ENCODE peak calls at places on chromosomes 11 and 22, in nine cellular contexts. One of them, this sample, is unnamed.

GRCh38 chr22:49206281-49206680 is 621.4 kb downstream of the BRD1 start:
- DNase-seq in AG04450: no peak
- DNase-seq in GM23248: no peak
- DNase-seq in memory B cell: no peak
- DNase-seq in HL-60: no peak
- DNase-seq in occipital lobe: no peak
- DNase-seq in Peyer's patch: no peak
- DNase-seq in stimulated activated CD4-positive, alpha-beta T cell treated with anti-CD3 and anti-CD28 coated beads, Interleukin-1b, Interleukin-23, amount 100 ng/mL, for 4 hours: no peak
- DNase-seq in C1 segment of cervical spinal cord: no peak
- DNase-seq in this sample: no peak

GRCh38 chr11:130389315-130389935 is 39.0 kb downstream of the ADAMTS8 start:
- DNase-seq in AG04450: no peak
- DNase-seq in GM23248: no peak
- DNase-seq in memory B cell: no peak
- DNase-seq in HL-60: no peak
- DNase-seq in occipital lobe: no peak
- DNase-seq in Peyer's patch: no peak
- DNase-seq in stimulated activated CD4-positive, alpha-beta T cell treated with anti-CD3 and anti-CD28 coated beads, Interleukin-1b, Interleukin-23, amount 100 ng/mL, for 4 hours: no peak
- DNase-seq in C1 segment of cervical spinal cord: no peak
- DNase-seq in this sample: no peak

GRCh38 chr11:86644291-86644690 is 28.1 kb downstream of the ME3 start:
- DNase-seq in AG04450: no peak
- DNase-seq in GM23248: peak
- DNase-seq in memory B cell: no peak
- DNase-seq in HL-60: no peak
- DNase-seq in occipital lobe: no peak
- DNase-seq in Peyer's patch: no peak
- DNase-seq in stimulated activated CD4-positive, alpha-beta T cell treated with anti-CD3 and anti-CD28 coated beads, Interleukin-1b, Interleukin-23, amount 100 ng/mL, for 4 hours: no peak
- DNase-seq in C1 segment of cervical spinal cord: no peak
- DNase-seq in this sample: no peak

GRCh38 chr11:62710001-62710345 is 2.5 kb downstream of the GNG3 start:
- DNase-seq in AG04450: no peak
- DNase-seq in GM23248: peak
- DNase-seq in memory B cell: no peak
- DNase-seq in HL-60: no peak
- DNase-seq in occipital lobe: peak
- DNase-seq in Peyer's patch: no peak
- DNase-seq in stimulated activated CD4-positive, alpha-beta T cell treated with anti-CD3 and anti-CD28 coated beads, Interleukin-1b, Interleukin-23, amount 100 ng/mL, for 4 hours: peak
- DNase-seq in C1 segment of cervical spinal cord: no peak
- DNase-seq in this sample: no peak

GRCh38 chr11:28566643-28567042 is 458.5 kb downstream of the METTL15 start:
- DNase-seq in AG04450: peak
- DNase-seq in GM23248: peak
- DNase-seq in memory B cell: no peak
- DNase-seq in HL-60: no peak
- DNase-seq in occipital lobe: peak
- DNase-seq in Peyer's patch: peak
- DNase-seq in stimulated activated CD4-positive, alpha-beta T cell treated with anti-CD3 and anti-CD28 coated beads, Interleukin-1b, Interleukin-23, amount 100 ng/mL, for 4 hours: no peak
- DNase-seq in C1 segment of cervical spinal cord: no peak
- DNase-seq in this sample: no peak

GRCh38 chr11:28228196-28228595 is 120.0 kb downstream of the METTL15 start:
- DNase-seq in AG04450: no peak
- DNase-seq in GM23248: peak
- DNase-seq in memory B cell: no peak
- DNase-seq in HL-60: no peak
- DNase-seq in occipital lobe: no peak
- DNase-seq in Peyer's patch: no peak
- DNase-seq in stimulated activated CD4-positive, alpha-beta T cell treated with anti-CD3 and anti-CD28 coated beads, Interleukin-1b, Interleukin-23, amount 100 ng/mL, for 4 hours: no peak
- DNase-seq in C1 segment of cervical spinal cord: no peak
- DNase-seq in this sample: no peak

GRCh38 chr11:123543796-123544195 is 110.6 kb downstream of the SCN3B start:
- DNase-seq in AG04450: no peak
- DNase-seq in GM23248: peak
- DNase-seq in memory B cell: no peak
- DNase-seq in HL-60: no peak
- DNase-seq in occipital lobe: no peak
- DNase-seq in Peyer's patch: no peak
- DNase-seq in stimulated activated CD4-positive, alpha-beta T cell treated with anti-CD3 and anti-CD28 coated beads, Interleukin-1b, Interleukin-23, amount 100 ng/mL, for 4 hours: no peak
- DNase-seq in C1 segment of cervical spinal cord: no peak
- DNase-seq in this sample: no peak

GRCh38 chr11:46961041-46961440 is 24.5 kb downstream of the CSTPP1 start:
- DNase-seq in AG04450: no peak
- DNase-seq in GM23248: no peak
- DNase-seq in memory B cell: no peak
- DNase-seq in HL-60: no peak
- DNase-seq in occipital lobe: no peak
- DNase-seq in Peyer's patch: no peak
- DNase-seq in stimulated activated CD4-positive, alpha-beta T cell treated with anti-CD3 and anti-CD28 coated beads, Interleukin-1b, Interleukin-23, amount 100 ng/mL, for 4 hours: no peak
- DNase-seq in C1 segment of cervical spinal cord: no peak
- DNase-seq in this sample: no peak

GRCh38 chr22:43921361-43921760 is 2.2 kb upstream of the PNPLA3 start:
- DNase-seq in AG04450: no peak
- DNase-seq in GM23248: peak
- DNase-seq in memory B cell: no peak
- DNase-seq in HL-60: no peak
- DNase-seq in occipital lobe: peak
- DNase-seq in Peyer's patch: no peak
- DNase-seq in stimulated activated CD4-positive, alpha-beta T cell treated with anti-CD3 and anti-CD28 coated beads, Interleukin-1b, Interleukin-23, amount 100 ng/mL, for 4 hours: no peak
- DNase-seq in C1 segment of cervical spinal cord: no peak
- DNase-seq in this sample: no peak

GRCh38 chr22:49664371-49664881 is 163.2 kb downstream of the BRD1 start:
- DNase-seq in AG04450: no peak
- DNase-seq in GM23248: no peak
- DNase-seq in memory B cell: no peak
- DNase-seq in HL-60: no peak
- DNase-seq in occipital lobe: peak
- DNase-seq in Peyer's patch: no peak
- DNase-seq in stimulated activated CD4-positive, alpha-beta T cell treated with anti-CD3 and anti-CD28 coated beads, Interleukin-1b, Interleukin-23, amount 100 ng/mL, for 4 hours: no peak
- DNase-seq in C1 segment of cervical spinal cord: no peak
- DNase-seq in this sample: no peak

GRCh38 chr11:126007263-126007662 is 55.4 kb downstream of the CDON start:
- DNase-seq in AG04450: no peak
- DNase-seq in GM23248: peak
- DNase-seq in memory B cell: no peak
- DNase-seq in HL-60: no peak
- DNase-seq in occipital lobe: no peak
- DNase-seq in Peyer's patch: no peak
- DNase-seq in stimulated activated CD4-positive, alpha-beta T cell treated with anti-CD3 and anti-CD28 coated beads, Interleukin-1b, Interleukin-23, amount 100 ng/mL, for 4 hours: no peak
- DNase-seq in C1 segment of cervical spinal cord: no peak
- DNase-seq in this sample: no peak

GRCh38 chr11:40139507-40139906 is 1319.9 kb downstream of the LRRC4C start:
- DNase-seq in AG04450: no peak
- DNase-seq in GM23248: no peak
- DNase-seq in memory B cell: no peak
- DNase-seq in HL-60: no peak
- DNase-seq in occipital lobe: no peak
- DNase-seq in Peyer's patch: no peak
- DNase-seq in stimulated activated CD4-positive, alpha-beta T cell treated with anti-CD3 and anti-CD28 coated beads, Interleukin-1b, Interleukin-23, amount 100 ng/mL, for 4 hours: no peak
- DNase-seq in C1 segment of cervical spinal cord: no peak
- DNase-seq in this sample: no peak